ENCODE peak calls at places on chromosomes 7 and 10, in ten cellular contexts. One of them, this sample, is unnamed.

GRCh38 chr10:103276941-103277712 is at the start of gene INA:
- DNase-seq in breast epithelium: no peak
- DNase-seq in vagina: no peak
- DNase-seq in spleen: no peak
- DNase-seq in Panc1: no peak
- DNase-seq in GM12878: no peak
- DNase-seq in transverse colon: no peak
- DNase-seq in upper lobe of left lung: peak
- DNase-seq in GM12892: peak
- DNase-seq in K562: no peak
- DNase-seq in this sample: peak

GRCh38 chr7:2044311-2044882 is 188.3 kb downstream of the MAD1L1 start:
- DNase-seq in breast epithelium: no peak
- DNase-seq in spleen: peak
- DNase-seq in Panc1: no peak
- DNase-seq in vagina: no peak
- DNase-seq in K562: no peak
- DNase-seq in upper lobe of left lung: no peak
- DNase-seq in GM12878: no peak
- DNase-seq in transverse colon: no peak
- DNase-seq in GM12892: no peak
- DNase-seq in this sample: no peak

GRCh38 chr7:155206286-155207020 is 91.2 kb upstream of the INSIG1 start:
- DNase-seq in K562: peak
- DNase-seq in upper lobe of left lung: no peak
- DNase-seq in GM12892: peak
- DNase-seq in breast epithelium: peak
- DNase-seq in GM12878: peak
- DNase-seq in spleen: peak
- DNase-seq in Panc1: peak
- DNase-seq in transverse colon: peak
- DNase-seq in vagina: no peak
- DNase-seq in this sample: no peak

GRCh38 chr7:105932835-105933477 is 30.1 kb upstream of the CDHR3 start:
- DNase-seq in spleen: no peak
- DNase-seq in GM12878: no peak
- DNase-seq in breast epithelium: no peak
- DNase-seq in GM12892: no peak
- DNase-seq in transverse colon: peak
- DNase-seq in upper lobe of left lung: no peak
- DNase-seq in K562: no peak
- DNase-seq in vagina: no peak
- DNase-seq in Panc1: no peak
- DNase-seq in this sample: no peak

GRCh38 chr7:21429786-21430574 is 2.1 kb downstream of the SP4 start:
- DNase-seq in spleen: no peak
- DNase-seq in transverse colon: no peak
- DNase-seq in vagina: no peak
- DNase-seq in Panc1: no peak
- DNase-seq in breast epithelium: no peak
- DNase-seq in upper lobe of left lung: no peak
- DNase-seq in GM12878: no peak
- DNase-seq in GM12892: no peak
- DNase-seq in K562: peak
- DNase-seq in this sample: no peak

GRCh38 chr10:32227802-32228201 is 119.2 kb downstream of the EPC1 start:
- DNase-seq in GM12892: no peak
- DNase-seq in Panc1: no peak
- DNase-seq in spleen: no peak
- DNase-seq in transverse colon: no peak
- DNase-seq in K562: no peak
- DNase-seq in GM12878: no peak
- DNase-seq in breast epithelium: no peak
- DNase-seq in vagina: no peak
- DNase-seq in upper lobe of left lung: no peak
- DNase-seq in this sample: no peak

GRCh38 chr7:26202019-26202985 is 757 bp downstream of the CBX3 start:
- DNase-seq in Panc1: no peak
- DNase-seq in breast epithelium: no peak
- DNase-seq in K562: peak
- DNase-seq in vagina: no peak
- DNase-seq in GM12878: no peak
- DNase-seq in spleen: peak
- DNase-seq in GM12892: peak
- DNase-seq in transverse colon: peak
- DNase-seq in upper lobe of left lung: peak
- DNase-seq in this sample: no peak

GRCh38 chr10:73791871-73792400 is 6.5 kb downstream of the ZSWIM8 start:
- DNase-seq in GM12878: no peak
- DNase-seq in breast epithelium: no peak
- DNase-seq in Panc1: no peak
- DNase-seq in transverse colon: no peak
- DNase-seq in spleen: no peak
- DNase-seq in K562: no peak
- DNase-seq in vagina: no peak
- DNase-seq in upper lobe of left lung: peak
- DNase-seq in GM12892: no peak
- DNase-seq in this sample: no peak

GRCh38 chr10:75444781-75445386 is 13.5 kb downstream of the LRMDA start:
- DNase-seq in Panc1: no peak
- DNase-seq in spleen: no peak
- DNase-seq in K562: no peak
- DNase-seq in breast epithelium: no peak
- DNase-seq in vagina: no peak
- DNase-seq in transverse colon: no peak
- DNase-seq in GM12892: no peak
- DNase-seq in GM12878: no peak
- DNase-seq in upper lobe of left lung: no peak
- DNase-seq in this sample: no peak

GRCh38 chr7:102849079-102849478 is 63.7 kb upstream of the LRRC17 start:
- DNase-seq in K562: no peak
- DNase-seq in GM12892: no peak
- DNase-seq in transverse colon: no peak
- DNase-seq in vagina: no peak
- DNase-seq in spleen: no peak
- DNase-seq in GM12878: no peak
- DNase-seq in Panc1: no peak
- DNase-seq in upper lobe of left lung: no peak
- DNase-seq in breast epithelium: no peak
- DNase-seq in this sample: no peak

GRCh38 chr7:55570939-55571338 is 1.4 kb downstream of the VOPP1 start:
- DNase-seq in GM12878: no peak
- DNase-seq in vagina: no peak
- DNase-seq in upper lobe of left lung: no peak
- DNase-seq in K562: no peak
- DNase-seq in breast epithelium: no peak
- DNase-seq in GM12892: no peak
- DNase-seq in transverse colon: no peak
- DNase-seq in spleen: no peak
- DNase-seq in Panc1: no peak
- DNase-seq in this sample: no peak

GRCh38 chr10:4939224-4940072 is 23.8 kb upstream of the AKR1C1 start:
- DNase-seq in K562: no peak
- DNase-seq in spleen: no peak
- DNase-seq in upper lobe of left lung: no peak
- DNase-seq in GM12878: no peak
- DNase-seq in transverse colon: no peak
- DNase-seq in Panc1: no peak
- DNase-seq in GM12892: no peak
- DNase-seq in vagina: no peak
- DNase-seq in breast epithelium: no peak
- DNase-seq in this sample: no peak

GRCh38 chr10:3077506-3077905 is 10.2 kb downstream of the PFKP start:
- DNase-seq in vagina: no peak
- DNase-seq in K562: no peak
- DNase-seq in transverse colon: no peak
- DNase-seq in GM12878: no peak
- DNase-seq in Panc1: no peak
- DNase-seq in spleen: no peak
- DNase-seq in upper lobe of left lung: no peak
- DNase-seq in breast epithelium: no peak
- DNase-seq in GM12892: no peak
- DNase-seq in this sample: no peak

GRCh38 chr10:1115262-1115955 is 59.2 kb downstream of the WDR37 start:
- DNase-seq in K562: no peak
- DNase-seq in GM12878: no peak
- DNase-seq in vagina: peak
- DNase-seq in transverse colon: peak
- DNase-seq in upper lobe of left lung: no peak
- DNase-seq in Panc1: no peak
- DNase-seq in spleen: no peak
- DNase-seq in breast epithelium: no peak
- DNase-seq in GM12892: no peak
- DNase-seq in this sample: no peak

GRCh38 chr10:13079776-13080050 is 20.2 kb upstream of the OPTN start:
- DNase-seq in transverse colon: no peak
- DNase-seq in K562: no peak
- DNase-seq in Panc1: no peak
- DNase-seq in vagina: no peak
- DNase-seq in breast epithelium: no peak
- DNase-seq in spleen: no peak
- DNase-seq in upper lobe of left lung: no peak
- DNase-seq in GM12892: no peak
- DNase-seq in GM12878: no peak
- DNase-seq in this sample: no peak

GRCh38 chr7:96330193-96330592 is 8.3 kb upstream of the SLC25A13 start:
- DNase-seq in vagina: no peak
- DNase-seq in breast epithelium: no peak
- DNase-seq in upper lobe of left lung: no peak
- DNase-seq in GM12892: no peak
- DNase-seq in GM12878: no peak
- DNase-seq in Panc1: no peak
- DNase-seq in spleen: no peak
- DNase-seq in K562: no peak
- DNase-seq in transverse colon: no peak
- DNase-seq in this sample: no peak

GRCh38 chr10:3516191-3516590 is 268.8 kb downstream of the KLF6 start:
- DNase-seq in spleen: no peak
- DNase-seq in GM12892: no peak
- DNase-seq in K562: no peak
- DNase-seq in vagina: no peak
- DNase-seq in upper lobe of left lung: no peak
- DNase-seq in breast epithelium: no peak
- DNase-seq in transverse colon: no peak
- DNase-seq in GM12878: no peak
- DNase-seq in Panc1: no peak
- DNase-seq in this sample: no peak

GRCh38 chr10:43341450-43341849 is 30.0 kb upstream of the FXYD4 start:
- DNase-seq in breast epithelium: no peak
- DNase-seq in K562: no peak
- DNase-seq in GM12878: no peak
- DNase-seq in spleen: no peak
- DNase-seq in Panc1: no peak
- DNase-seq in vagina: no peak
- DNase-seq in upper lobe of left lung: no peak
- DNase-seq in GM12892: no peak
- DNase-seq in transverse colon: no peak
- DNase-seq in this sample: no peak
- TF ChIP-seq POLR2AphosphoS5 in breast epithelium: no peak
- TF ChIP-seq POLR2AphosphoS5 in K562: no peak
- TF ChIP-seq POLR2AphosphoS5 in GM12878: no peak
- TF ChIP-seq POLR2AphosphoS5 in spleen: no peak
- TF ChIP-seq POLR2AphosphoS5 in Panc1: no peak
- TF ChIP-seq POLR2AphosphoS5 in vagina: no peak
- TF ChIP-seq POLR2AphosphoS5 in upper lobe of left lung: no peak
- TF ChIP-seq POLR2AphosphoS5 in GM12892: no peak
- TF ChIP-seq POLR2AphosphoS5 in transverse colon: no peak
- TF ChIP-seq POLR2AphosphoS5 in this sample: no peak

DNA sequence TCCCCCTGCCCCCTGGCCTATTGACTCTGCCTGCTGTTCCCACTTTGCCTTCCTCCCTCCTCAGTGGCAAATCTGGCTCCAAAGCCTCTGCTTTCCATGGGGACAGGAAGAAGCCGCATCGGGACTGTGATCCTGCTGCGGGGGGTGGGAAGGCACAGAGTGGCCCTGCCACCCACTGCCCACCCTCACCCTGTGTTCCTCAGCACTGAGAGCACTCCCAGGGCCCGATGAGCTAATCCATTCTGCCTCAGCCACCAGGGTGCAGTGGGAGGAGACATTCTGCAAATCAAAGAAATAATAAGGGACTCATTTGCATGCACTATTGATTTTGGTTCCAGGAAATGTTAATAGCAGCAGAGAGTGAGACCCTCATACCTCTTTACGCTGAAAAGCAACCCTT is 572.9 kb downstream of the INHBA start:
- DNase-seq in GM12892: no peak
- DNase-seq in spleen: no peak
- DNase-seq in transverse colon: no peak
- DNase-seq in breast epithelium: no peak
- DNase-seq in GM12878: no peak
- DNase-seq in K562: no peak
- DNase-seq in vagina: no peak
- DNase-seq in Panc1: no peak
- DNase-seq in upper lobe of left lung: peak
- DNase-seq in this sample: no peak
- TF ChIP-seq POLR2AphosphoS5 in GM12892: no peak
- TF ChIP-seq POLR2AphosphoS5 in spleen: no peak
- TF ChIP-seq POLR2AphosphoS5 in transverse colon: no peak
- TF ChIP-seq POLR2AphosphoS5 in breast epithelium: no peak
- TF ChIP-seq POLR2AphosphoS5 in GM12878: no peak
- TF ChIP-seq POLR2AphosphoS5 in K562: no peak
- TF ChIP-seq POLR2AphosphoS5 in vagina: no peak
- TF ChIP-seq POLR2AphosphoS5 in Panc1: no peak
- TF ChIP-seq POLR2AphosphoS5 in upper lobe of left lung: no peak
- TF ChIP-seq POLR2AphosphoS5 in this sample: no peak

DNA sequence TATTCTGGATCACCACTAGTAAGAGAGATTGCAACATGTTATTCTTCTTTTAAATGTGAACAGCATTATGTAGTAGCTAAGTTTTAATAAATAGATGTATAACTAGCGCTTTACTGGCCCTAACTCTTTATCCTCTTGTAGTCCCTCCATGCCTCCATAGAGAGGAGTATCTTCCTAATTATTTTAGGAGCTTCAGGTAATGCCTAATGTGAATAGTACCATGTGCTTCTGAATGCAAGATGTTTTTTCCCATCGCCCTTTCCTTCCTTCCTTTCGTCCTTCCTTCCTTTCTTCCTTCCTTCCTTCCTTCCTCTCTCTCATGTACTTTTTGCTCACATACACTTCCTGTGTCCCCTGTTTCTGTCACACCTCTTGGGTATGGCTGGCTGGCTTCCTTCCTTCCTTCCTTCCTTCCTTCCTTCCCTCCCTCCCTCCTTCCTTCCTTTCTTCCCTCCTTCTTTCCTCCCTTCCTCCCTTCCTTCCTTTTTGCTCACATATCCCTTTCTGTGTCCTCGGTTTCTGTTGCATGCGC is 290.7 kb downstream of the HDAC9 start:
- DNase-seq in spleen: no peak
- DNase-seq in GM12878: no peak
- DNase-seq in GM12892: no peak
- DNase-seq in K562: no peak
- DNase-seq in Panc1: no peak
- DNase-seq in upper lobe of left lung: no peak
- DNase-seq in breast epithelium: no peak
- DNase-seq in transverse colon: no peak
- DNase-seq in vagina: no peak
- DNase-seq in this sample: no peak
- TF ChIP-seq POLR2AphosphoS5 in spleen: no peak
- TF ChIP-seq POLR2AphosphoS5 in GM12878: no peak
- TF ChIP-seq POLR2AphosphoS5 in GM12892: no peak
- TF ChIP-seq POLR2AphosphoS5 in K562: no peak
- TF ChIP-seq POLR2AphosphoS5 in Panc1: no peak
- TF ChIP-seq POLR2AphosphoS5 in upper lobe of left lung: no peak
- TF ChIP-seq POLR2AphosphoS5 in breast epithelium: no peak
- TF ChIP-seq POLR2AphosphoS5 in transverse colon: no peak
- TF ChIP-seq POLR2AphosphoS5 in vagina: no peak
- TF ChIP-seq POLR2AphosphoS5 in this sample: no peak

GRCh38 chr10:22978287-22978686 is 50.4 kb downstream of the ARMC3 start:
- DNase-seq in breast epithelium: no peak
- DNase-seq in transverse colon: no peak
- DNase-seq in GM12878: no peak
- DNase-seq in vagina: no peak
- DNase-seq in Panc1: no peak
- DNase-seq in K562: no peak
- DNase-seq in upper lobe of left lung: no peak
- DNase-seq in GM12892: no peak
- DNase-seq in spleen: no peak
- DNase-seq in this sample: no peak
- TF ChIP-seq POLR2AphosphoS5 in breast epithelium: no peak
- TF ChIP-seq POLR2AphosphoS5 in transverse colon: no peak
- TF ChIP-seq POLR2AphosphoS5 in GM12878: no peak
- TF ChIP-seq POLR2AphosphoS5 in vagina: no peak
- TF ChIP-seq POLR2AphosphoS5 in Panc1: no peak
- TF ChIP-seq POLR2AphosphoS5 in K562: no peak
- TF ChIP-seq POLR2AphosphoS5 in upper lobe of left lung: no peak
- TF ChIP-seq POLR2AphosphoS5 in GM12892: no peak
- TF ChIP-seq POLR2AphosphoS5 in spleen: no peak
- TF ChIP-seq POLR2AphosphoS5 in this sample: no peak